ENCODE peak calls at places on chromosomes 3 and 15, in ten cellular contexts. One of them, this sample, is unnamed.

GRCh38 chr3:138338244-138338643 is 8.6 kb upstream of the NME9 start:
- DNase-seq in colonic mucosa: no peak
- DNase-seq in Caco-2: no peak
- DNase-seq in NCI-H1092: no peak
- DNase-seq in GM18507: no peak
- DNase-seq in NAMALWA: no peak
- DNase-seq in tibial artery: no peak
- DNase-seq in stimulated activated CD4-positive, alpha-beta T cell treated with anti-CD3 and anti-CD28 coated beads, Interleukin-15, amount 100 ng/mL, for 1 hour: no peak
- DNase-seq in left cardiac atrium: no peak
- DNase-seq in ecto neural progenitor cell: no peak
- DNase-seq in this sample: no peak

GRCh38 chr3:98513136-98513535 is 9.6 kb downstream of the CLDND1 start:
- DNase-seq in tibial artery: no peak
- DNase-seq in GM18507: no peak
- DNase-seq in left cardiac atrium: peak; percentile 18
- DNase-seq in NCI-H1092: no peak
- DNase-seq in ecto neural progenitor cell: no peak
- DNase-seq in stimulated activated CD4-positive, alpha-beta T cell treated with anti-CD3 and anti-CD28 coated beads, Interleukin-15, amount 100 ng/mL, for 1 hour: no peak
- DNase-seq in Caco-2: no peak
- DNase-seq in NAMALWA: no peak
- DNase-seq in colonic mucosa: no peak
- DNase-seq in this sample: peak; percentile 62

GRCh38 chr15:68230157-68231100 is 901 bp upstream of the CLN6 start:
- DNase-seq in tibial artery: no peak
- DNase-seq in stimulated activated CD4-positive, alpha-beta T cell treated with anti-CD3 and anti-CD28 coated beads, Interleukin-15, amount 100 ng/mL, for 1 hour: no peak
- DNase-seq in Caco-2: no peak
- DNase-seq in NAMALWA: peak; percentile 41
- DNase-seq in GM18507: no peak
- DNase-seq in ecto neural progenitor cell: no peak
- DNase-seq in left cardiac atrium: peak; percentile 29
- DNase-seq in NCI-H1092: no peak
- DNase-seq in colonic mucosa: no peak
- DNase-seq in this sample: peak; percentile 46

GRCh38 chr3:146783446-146783845 is 178.3 kb upstream of the PLSCR5 start:
- DNase-seq in ecto neural progenitor cell: no peak
- DNase-seq in NAMALWA: no peak
- DNase-seq in colonic mucosa: no peak
- DNase-seq in stimulated activated CD4-positive, alpha-beta T cell treated with anti-CD3 and anti-CD28 coated beads, Interleukin-15, amount 100 ng/mL, for 1 hour: no peak
- DNase-seq in NCI-H1092: no peak
- DNase-seq in left cardiac atrium: no peak
- DNase-seq in Caco-2: no peak
- DNase-seq in GM18507: no peak
- DNase-seq in tibial artery: no peak
- DNase-seq in this sample: no peak

GRCh38 chr15:27327467-27328045 is 356.6 kb downstream of the GABRG3 start:
- DNase-seq in Caco-2: no peak
- DNase-seq in left cardiac atrium: no peak
- DNase-seq in tibial artery: no peak
- DNase-seq in ecto neural progenitor cell: peak; percentile 56
- DNase-seq in GM18507: no peak
- DNase-seq in stimulated activated CD4-positive, alpha-beta T cell treated with anti-CD3 and anti-CD28 coated beads, Interleukin-15, amount 100 ng/mL, for 1 hour: no peak
- DNase-seq in NCI-H1092: no peak
- DNase-seq in colonic mucosa: no peak
- DNase-seq in NAMALWA: no peak
- DNase-seq in this sample: no peak

GRCh38 chr3:121072128-121072527 is 164.1 kb downstream of the STXBP5L start:
- DNase-seq in left cardiac atrium: peak; percentile 45
- DNase-seq in colonic mucosa: no peak
- DNase-seq in NAMALWA: no peak
- DNase-seq in stimulated activated CD4-positive, alpha-beta T cell treated with anti-CD3 and anti-CD28 coated beads, Interleukin-15, amount 100 ng/mL, for 1 hour: no peak
- DNase-seq in NCI-H1092: peak; percentile 51
- DNase-seq in GM18507: no peak
- DNase-seq in tibial artery: no peak
- DNase-seq in Caco-2: no peak
- DNase-seq in ecto neural progenitor cell: no peak
- DNase-seq in this sample: no peak

GRCh38 chr3:100665230-100665629 is 44.1 kb upstream of the TFG start:
- DNase-seq in NAMALWA: no peak
- DNase-seq in colonic mucosa: no peak
- DNase-seq in Caco-2: no peak
- DNase-seq in GM18507: no peak
- DNase-seq in tibial artery: no peak
- DNase-seq in stimulated activated CD4-positive, alpha-beta T cell treated with anti-CD3 and anti-CD28 coated beads, Interleukin-15, amount 100 ng/mL, for 1 hour: no peak
- DNase-seq in left cardiac atrium: no peak
- DNase-seq in ecto neural progenitor cell: no peak
- DNase-seq in NCI-H1092: no peak
- DNase-seq in this sample: peak; percentile 3

GRCh38 chr15:83039206-83039605 is 27.8 kb upstream of the C15orf40 start:
- DNase-seq in left cardiac atrium: no peak
- DNase-seq in NAMALWA: no peak
- DNase-seq in ecto neural progenitor cell: no peak
- DNase-seq in colonic mucosa: no peak
- DNase-seq in NCI-H1092: no peak
- DNase-seq in tibial artery: no peak
- DNase-seq in stimulated activated CD4-positive, alpha-beta T cell treated with anti-CD3 and anti-CD28 coated beads, Interleukin-15, amount 100 ng/mL, for 1 hour: no peak
- DNase-seq in GM18507: no peak
- DNase-seq in Caco-2: no peak
- DNase-seq in this sample: no peak

GRCh38 chr3:101591071-101591470 is 17.1 kb downstream of the PCNP start:
- DNase-seq in tibial artery: no peak
- DNase-seq in GM18507: no peak
- DNase-seq in left cardiac atrium: no peak
- DNase-seq in NAMALWA: no peak
- DNase-seq in NCI-H1092: no peak
- DNase-seq in colonic mucosa: no peak
- DNase-seq in Caco-2: no peak
- DNase-seq in ecto neural progenitor cell: no peak
- DNase-seq in stimulated activated CD4-positive, alpha-beta T cell treated with anti-CD3 and anti-CD28 coated beads, Interleukin-15, amount 100 ng/mL, for 1 hour: no peak
- DNase-seq in this sample: no peak

This sample was measured in ELR.